ENCODE peak calls at places on chromosome 2, in nine cellular contexts. P is activated CD4-positive, alpha-beta T cell treated with anti-CD3 and anti-CD28 coated beads for 24 hours; A is CD8-positive, alpha-beta T cell; B is GOT3; K is heart left ventricle; Y is body of pancreas; J is hypothalamus; U is cortex of kidney; S is fibroblast of the conjunctiva. V is an unnamed sample.

GRCh38 chr2:79935771-79936657 is 368.5 kb downstream of the LRRTM1 start:
- DNase-seq in P (no peak), A (no peak), B (peak; percentile 2), K (no peak), Y (peak; percentile 56), J (peak; percentile 6), U (no peak), S (peak; percentile 62), V (peak; percentile 38)

GRCh38 chr2:86280191-86280667 is 57.2 kb downstream of the REEP1 start:
- DNase-seq in P (no peak), A (no peak), B (no peak), K (no peak), Y (no peak), J (no peak), U (no peak), S (no peak), V (peak; percentile 54)

GRCh38 chr2:167842047-167842446 is 405.3 kb downstream of the STK39 start:
- DNase-seq in P (no peak), A (no peak), B (no peak), K (no peak), Y (no peak), J (no peak), U (no peak), S (no peak), V (no peak)

GRCh38 chr2:150097891-150098595 is 389.4 kb downstream of the RND3 start:
- DNase-seq in P (no peak), A (no peak), B (no peak), K (no peak), Y (no peak), J (no peak), U (no peak), S (no peak), V (no peak)

GRCh38 chr2:133884739-133885381 is 316.6 kb upstream of the NCKAP5 start:
- DNase-seq in P (no peak), A (no peak), B (no peak), K (no peak), Y (no peak), J (no peak), U (no peak), S (no peak), V (peak; percentile 8)

GRCh38 chr2:110838657-110839357 is 106.4 kb downstream of the ACOXL start:
- DNase-seq in P (no peak), A (no peak), B (no peak), K (no peak), Y (no peak), J (no peak), U (no peak), S (no peak), V (no peak)

GRCh38 chr2:72931280-72931910 is 14.1 kb downstream of the EMX1 start:
- DNase-seq in P (no peak), A (no peak), B (no peak), K (peak; percentile 46), Y (no peak), J (no peak), U (no peak), S (no peak), V (no peak)

GRCh38 chr2:61855178-61855523 is 1.3 kb upstream of the FAM161A start:
- DNase-seq in P (no peak), A (no peak), B (no peak), K (no peak), Y (peak; percentile 44), J (no peak), U (no peak), S (no peak), V (no peak)

V was measured in stromal cell of bone marrow.